ENCODE peak calls at places on chromosomes 1 and 21, in six cellular contexts. P is breast epithelium, H is OCI-LY7, G is LNCaP clone FGC, W is MCF 10A, N is psoas muscle. Q is an unnamed sample.

GRCh38 chr1:100721502-100722205 is 2.1 kb downstream of the VCAM1 start:
- DNase-seq in P (peak), H (no peak), G (no peak), W (peak), N (peak), Q (no peak)

GRCh38 chr1:211637066-211637465 is 38.4 kb downstream of the NEK2 start:
- DNase-seq in P (no peak), H (no peak), G (no peak), W (peak), N (no peak), Q (no peak)

GRCh38 chr1:7856345-7856744 is 3.5 kb upstream of the UTS2 start:
- DNase-seq in P (no peak), H (no peak), G (no peak), W (no peak), N (no peak), Q (no peak)

GRCh38 chr1:100530901-100531487 is 6.9 kb upstream of the GPR88 start:
- DNase-seq in P (no peak), H (peak), G (no peak), W (peak), N (peak), Q (no peak)

GRCh38 chr1:234724517-234725176 is 114.7 kb upstream of the IRF2BP2 start:
- DNase-seq in P (no peak), H (no peak), G (peak), W (no peak), N (peak), Q (no peak)

GRCh38 chr1:240310226-240310925 is 218.7 kb downstream of the FMN2 start:
- DNase-seq in P (no peak), H (no peak), G (no peak), W (peak), N (no peak), Q (no peak)

GRCh38 chr1:225923381-225923691 is 714 bp downstream of the PYCR2 start:
- DNase-seq in P (no peak), H (no peak), G (no peak), W (no peak), N (no peak), Q (no peak)

GRCh38 chr1:109427171-109427467 is 871 bp upstream of the PSMA5 start:
- DNase-seq in P (no peak), H (no peak), G (no peak), W (no peak), N (no peak), Q (no peak)

GRCh38 chr1:63775418-63776127 is 1.8 kb downstream of the ROR1 start:
- DNase-seq in P (no peak), H (peak), G (no peak), W (peak), N (no peak), Q (no peak)

GRCh38 chr1:243849089-243850012 is 692 bp downstream of the AKT3 start:
- DNase-seq in P (peak), H (no peak), G (no peak), W (peak), N (peak), Q (no peak)

GRCh38 chr1:91806146-91806545 is 79.8 kb downstream of the TGFBR3 start:
- DNase-seq in P (no peak), H (no peak), G (no peak), W (no peak), N (no peak), Q (no peak)

GRCh38 chr1:164728719-164729118 is 169.7 kb downstream of the PBX1 start:
- DNase-seq in P (no peak), H (no peak), G (no peak), W (no peak), N (no peak), Q (no peak)

GRCh38 chr1:95183952-95184351 is 50.1 kb upstream of the RWDD3 start:
- DNase-seq in P (no peak), H (no peak), G (no peak), W (no peak), N (no peak), Q (no peak)

GRCh38 chr1:222643603-222643936 is 25.7 kb downstream of the MIA3 start:
- DNase-seq in P (no peak), H (no peak), G (no peak), W (no peak), N (no peak), Q (no peak)

GRCh38 chr1:17998889-17999288 is 108.7 kb upstream of the IGSF21 start:
- DNase-seq in P (no peak), H (no peak), G (no peak), W (peak), N (no peak), Q (no peak)
- TF ChIP-seq CTCF in P (no peak), H (no peak), G (peak), W (no peak), N (no peak), Q (no peak)

DNA sequence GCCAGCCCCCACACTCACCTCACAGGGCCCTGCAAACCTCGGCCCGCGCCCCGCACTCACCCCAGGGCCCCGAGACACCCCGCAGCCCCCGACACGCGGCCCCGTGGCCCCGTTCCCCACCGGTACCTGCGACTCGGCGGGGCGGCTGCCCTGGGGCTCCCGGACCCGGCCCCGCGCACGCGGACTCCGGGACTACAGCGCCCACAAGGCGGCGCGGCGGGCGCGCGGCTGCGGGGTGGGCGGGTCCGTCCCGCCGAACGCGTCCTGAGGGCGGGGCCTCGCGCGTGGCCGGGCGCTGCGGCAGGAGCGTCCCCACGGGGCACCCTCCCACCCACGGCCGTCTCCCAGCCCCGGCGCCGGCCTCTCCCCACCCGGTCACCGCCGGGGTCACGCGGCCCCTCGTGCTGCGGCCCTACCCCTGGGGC is at the start of gene SLC19A1:
- DNase-seq in P (peak), H (peak), G (no peak), W (peak), N (peak), Q (peak)
- TF ChIP-seq CTCF in P (peak), H (no peak), G (peak), W (peak), N (peak), Q (no peak)

GRCh38 chr1:160193091-160193819 is 2.9 kb downstream of the CASQ1 start:
- DNase-seq in P (peak), H (peak), G (peak), W (peak), N (peak), Q (peak)
- TF ChIP-seq CTCF in P (peak), H (peak), G (peak), W (peak), N (peak), Q (peak)

DNA sequence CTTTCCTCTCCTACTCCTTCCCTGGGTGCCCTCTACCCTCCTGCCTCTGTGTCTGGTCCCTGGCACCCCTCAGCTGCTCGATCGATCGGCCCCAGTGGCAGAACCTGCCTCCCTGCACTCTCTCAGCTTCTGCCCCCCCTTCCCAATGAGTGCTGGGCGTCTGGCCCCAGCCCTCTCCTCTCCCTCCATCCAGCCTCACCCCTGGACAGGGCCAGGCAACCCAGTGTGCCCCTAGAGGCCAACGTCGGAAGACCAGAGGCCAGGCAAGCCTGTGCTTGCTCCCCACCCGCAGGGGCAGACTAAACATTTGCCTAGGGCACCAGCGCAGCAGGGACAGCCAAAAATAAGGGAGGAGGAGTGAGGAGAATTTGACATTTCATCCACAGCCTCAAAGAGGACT is 43.5 kb downstream of the LGR6 start:
- DNase-seq in P (no peak), H (peak), G (no peak), W (peak), N (no peak), Q (no peak)
- TF ChIP-seq CTCF in P (peak), H (peak), G (peak), W (peak), N (peak), Q (no peak)

DNA sequence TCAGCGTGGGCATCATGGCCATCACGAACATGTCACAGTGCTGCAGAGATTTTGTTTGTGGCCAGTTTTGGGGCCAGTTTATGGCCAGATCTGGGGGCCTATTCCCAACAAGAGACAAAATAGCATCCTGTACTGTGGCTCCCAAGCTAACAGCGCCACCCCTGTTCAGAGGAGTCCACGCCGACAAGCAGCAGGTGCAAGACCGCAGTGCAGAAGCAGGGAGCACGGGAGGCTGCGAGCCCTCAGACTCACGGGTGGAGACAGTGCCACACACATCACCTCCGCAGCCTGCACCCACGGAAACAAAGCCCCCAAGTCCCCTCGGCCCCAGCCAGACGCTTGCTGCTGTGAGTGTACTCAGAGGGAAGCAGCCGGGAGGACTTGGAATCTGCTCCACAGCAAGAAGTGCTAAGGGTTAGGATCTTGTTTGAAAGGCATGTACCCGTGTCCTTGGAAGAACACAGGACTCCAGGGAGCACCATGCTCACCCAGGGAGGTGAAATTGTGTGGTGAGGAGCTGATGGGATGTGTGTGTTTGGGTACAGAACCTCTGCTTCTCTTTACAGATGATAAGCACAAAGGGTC is 7.1 kb downstream of the TCP10L start:
- DNase-seq in P (no peak), H (peak), G (no peak), W (peak), N (no peak), Q (no peak)
- TF ChIP-seq CTCF in P (no peak), H (peak), G (peak), W (peak), N (no peak), Q (no peak)

Q was measured in omental fat pad.